ENCODE peak calls at places on chromosomes 6 and 20, in six cellular contexts. One of them, this sample, is unnamed.

GRCh38 chr6:119109654-119110325 is 31.3 kb upstream of the FAM184A start:
- DNase-seq in RWPE2: no peak
- DNase-seq in CD4-positive, alpha-beta T cell: no peak
- DNase-seq in iPS DF 6.9: no peak
- DNase-seq in naive thymus-derived CD4-positive, alpha-beta T cell: no peak
- DNase-seq in heart left ventricle: no peak
- DNase-seq in this sample: no peak

GRCh38 chr20:57999465-58000111 is 228.9 kb downstream of the ANKRD60 start:
- DNase-seq in RWPE2: no peak
- DNase-seq in CD4-positive, alpha-beta T cell: no peak
- DNase-seq in iPS DF 6.9: no peak
- DNase-seq in naive thymus-derived CD4-positive, alpha-beta T cell: no peak
- DNase-seq in heart left ventricle: peak
- DNase-seq in this sample: no peak

GRCh38 chr20:57498425-57499400 is 26.2 kb downstream of the CTCFL start:
- DNase-seq in RWPE2: no peak
- DNase-seq in CD4-positive, alpha-beta T cell: peak
- DNase-seq in iPS DF 6.9: no peak
- DNase-seq in naive thymus-derived CD4-positive, alpha-beta T cell: no peak
- DNase-seq in heart left ventricle: no peak
- DNase-seq in this sample: no peak

GRCh38 chr20:2537101-2537500 is 728 bp downstream of the TMC2 start:
- DNase-seq in RWPE2: peak
- DNase-seq in CD4-positive, alpha-beta T cell: no peak
- DNase-seq in iPS DF 6.9: no peak
- DNase-seq in naive thymus-derived CD4-positive, alpha-beta T cell: no peak
- DNase-seq in heart left ventricle: no peak
- DNase-seq in this sample: no peak

GRCh38 chr6:114090626-114091025 is 119.7 kb upstream of the HDAC2 start:
- DNase-seq in RWPE2: no peak
- DNase-seq in CD4-positive, alpha-beta T cell: no peak
- DNase-seq in iPS DF 6.9: no peak
- DNase-seq in naive thymus-derived CD4-positive, alpha-beta T cell: no peak
- DNase-seq in heart left ventricle: no peak
- DNase-seq in this sample: no peak

GRCh38 chr6:106082735-106083398 is 3.3 kb upstream of the PRDM1 start:
- DNase-seq in RWPE2: no peak
- DNase-seq in CD4-positive, alpha-beta T cell: no peak
- DNase-seq in iPS DF 6.9: no peak
- DNase-seq in naive thymus-derived CD4-positive, alpha-beta T cell: no peak
- DNase-seq in heart left ventricle: no peak
- DNase-seq in this sample: no peak

GRCh38 chr6:146770965-146771735 is 172.4 kb downstream of the ADGB start:
- DNase-seq in RWPE2: no peak
- DNase-seq in CD4-positive, alpha-beta T cell: peak
- DNase-seq in iPS DF 6.9: no peak
- DNase-seq in naive thymus-derived CD4-positive, alpha-beta T cell: peak
- DNase-seq in heart left ventricle: peak
- DNase-seq in this sample: no peak

GRCh38 chr6:12653396-12653910 is 63.1 kb upstream of the PHACTR1 start:
- DNase-seq in RWPE2: no peak
- DNase-seq in CD4-positive, alpha-beta T cell: no peak
- DNase-seq in iPS DF 6.9: no peak
- DNase-seq in naive thymus-derived CD4-positive, alpha-beta T cell: no peak
- DNase-seq in heart left ventricle: no peak
- DNase-seq in this sample: no peak

GRCh38 chr20:40506567-40506966 is 182.5 kb downstream of the MAFB start:
- DNase-seq in RWPE2: peak
- DNase-seq in CD4-positive, alpha-beta T cell: peak
- DNase-seq in iPS DF 6.9: no peak
- DNase-seq in naive thymus-derived CD4-positive, alpha-beta T cell: no peak
- DNase-seq in heart left ventricle: peak
- DNase-seq in this sample: peak

GRCh38 chr20:5044075-5044620 is 42.8 kb upstream of the SLC23A2 start:
- DNase-seq in RWPE2: no peak
- DNase-seq in CD4-positive, alpha-beta T cell: no peak
- DNase-seq in iPS DF 6.9: no peak
- DNase-seq in naive thymus-derived CD4-positive, alpha-beta T cell: no peak
- DNase-seq in heart left ventricle: no peak
- DNase-seq in this sample: no peak

GRCh38 chr6:42049116-42049809 is 1.1 kb upstream of the TAF8 start:
- DNase-seq in RWPE2: no peak
- DNase-seq in CD4-positive, alpha-beta T cell: no peak
- DNase-seq in iPS DF 6.9: no peak
- DNase-seq in naive thymus-derived CD4-positive, alpha-beta T cell: no peak
- DNase-seq in heart left ventricle: no peak
- DNase-seq in this sample: no peak

GRCh38 chr6:41639556-41640371 is 1.5 kb downstream of the MDFI start:
- DNase-seq in RWPE2: no peak
- DNase-seq in CD4-positive, alpha-beta T cell: no peak
- DNase-seq in iPS DF 6.9: no peak
- DNase-seq in naive thymus-derived CD4-positive, alpha-beta T cell: no peak
- DNase-seq in heart left ventricle: no peak
- DNase-seq in this sample: no peak

GRCh38 chr6:26438000-26438399 is 2.3 kb upstream of the BTN3A3 start:
- DNase-seq in RWPE2: no peak
- DNase-seq in CD4-positive, alpha-beta T cell: no peak
- DNase-seq in iPS DF 6.9: no peak
- DNase-seq in naive thymus-derived CD4-positive, alpha-beta T cell: no peak
- DNase-seq in heart left ventricle: no peak
- DNase-seq in this sample: no peak

GRCh38 chr6:2625581-2625980 is 125.1 kb downstream of the MYLK4 start:
- DNase-seq in RWPE2: no peak
- DNase-seq in CD4-positive, alpha-beta T cell: no peak
- DNase-seq in iPS DF 6.9: no peak
- DNase-seq in naive thymus-derived CD4-positive, alpha-beta T cell: no peak
- DNase-seq in heart left ventricle: no peak
- DNase-seq in this sample: no peak

GRCh38 chr6:2622683-2623082 is 128.0 kb downstream of the MYLK4 start:
- DNase-seq in RWPE2: no peak
- DNase-seq in CD4-positive, alpha-beta T cell: no peak
- DNase-seq in iPS DF 6.9: no peak
- DNase-seq in naive thymus-derived CD4-positive, alpha-beta T cell: no peak
- DNase-seq in heart left ventricle: peak
- DNase-seq in this sample: no peak

GRCh38 chr6:2624177-2624576 is 126.5 kb downstream of the MYLK4 start:
- DNase-seq in RWPE2: no peak
- DNase-seq in CD4-positive, alpha-beta T cell: no peak
- DNase-seq in iPS DF 6.9: no peak
- DNase-seq in naive thymus-derived CD4-positive, alpha-beta T cell: no peak
- DNase-seq in heart left ventricle: peak
- DNase-seq in this sample: no peak

GRCh38 chr6:2623348-2623747 is 127.4 kb downstream of the MYLK4 start:
- DNase-seq in RWPE2: no peak
- DNase-seq in CD4-positive, alpha-beta T cell: no peak
- DNase-seq in iPS DF 6.9: no peak
- DNase-seq in naive thymus-derived CD4-positive, alpha-beta T cell: no peak
- DNase-seq in heart left ventricle: no peak
- DNase-seq in this sample: no peak

DNA sequence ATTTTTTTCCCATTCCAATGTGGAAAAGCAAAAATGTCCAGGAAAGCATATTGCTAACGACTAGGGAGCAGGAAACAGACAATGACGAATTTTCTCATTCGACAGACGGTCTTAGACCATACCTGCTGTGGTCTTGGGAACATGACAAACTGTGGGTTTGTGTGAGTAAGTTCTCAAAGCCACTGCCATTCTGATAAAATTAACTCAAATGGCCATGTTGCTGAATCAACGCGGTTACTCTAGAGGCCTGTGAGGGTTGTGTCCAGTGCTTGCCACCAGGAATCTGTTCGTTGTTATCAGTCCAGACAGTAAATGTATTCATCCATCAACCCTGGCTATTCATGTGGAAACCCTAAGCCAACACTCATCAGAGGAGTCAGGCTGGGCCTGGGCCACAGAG is 124.3 kb downstream of the MYLK4 start:
- DNase-seq in RWPE2: no peak
- DNase-seq in CD4-positive, alpha-beta T cell: no peak
- DNase-seq in iPS DF 6.9: no peak
- DNase-seq in naive thymus-derived CD4-positive, alpha-beta T cell: no peak
- DNase-seq in heart left ventricle: no peak
- DNase-seq in this sample: no peak
- H3K27ac ChIP-seq in RWPE2: no peak
- H3K27ac ChIP-seq in CD4-positive, alpha-beta T cell: no peak
- H3K27ac ChIP-seq in iPS DF 6.9: no peak
- H3K27ac ChIP-seq in naive thymus-derived CD4-positive, alpha-beta T cell: no peak
- H3K27ac ChIP-seq in heart left ventricle: peak
- H3K27ac ChIP-seq in this sample: no peak

GRCh38 chr6:108592371-108593337 is 31.9 kb downstream of the FOXO3 start:
- DNase-seq in RWPE2: no peak
- DNase-seq in CD4-positive, alpha-beta T cell: peak
- DNase-seq in iPS DF 6.9: no peak
- DNase-seq in naive thymus-derived CD4-positive, alpha-beta T cell: peak
- DNase-seq in heart left ventricle: no peak
- DNase-seq in this sample: no peak
- H3K27ac ChIP-seq in RWPE2: peak
- H3K27ac ChIP-seq in CD4-positive, alpha-beta T cell: no peak
- H3K27ac ChIP-seq in iPS DF 6.9: no peak
- H3K27ac ChIP-seq in naive thymus-derived CD4-positive, alpha-beta T cell: no peak
- H3K27ac ChIP-seq in heart left ventricle: peak
- H3K27ac ChIP-seq in this sample: peak

GRCh38 chr6:33694401-33694931 is 17.0 kb downstream of the UQCC2 start:
- DNase-seq in RWPE2: peak
- DNase-seq in CD4-positive, alpha-beta T cell: peak
- DNase-seq in iPS DF 6.9: no peak
- DNase-seq in naive thymus-derived CD4-positive, alpha-beta T cell: peak
- DNase-seq in heart left ventricle: no peak
- DNase-seq in this sample: no peak
- H3K27ac ChIP-seq in RWPE2: peak
- H3K27ac ChIP-seq in CD4-positive, alpha-beta T cell: peak
- H3K27ac ChIP-seq in iPS DF 6.9: no peak
- H3K27ac ChIP-seq in naive thymus-derived CD4-positive, alpha-beta T cell: peak
- H3K27ac ChIP-seq in heart left ventricle: peak
- H3K27ac ChIP-seq in this sample: no peak

GRCh38 chr6:84773431-84774173 is 9.2 kb upstream of the TBX18 start:
- DNase-seq in RWPE2: peak
- DNase-seq in CD4-positive, alpha-beta T cell: no peak
- DNase-seq in iPS DF 6.9: no peak
- DNase-seq in naive thymus-derived CD4-positive, alpha-beta T cell: no peak
- DNase-seq in heart left ventricle: no peak
- DNase-seq in this sample: no peak
- H3K27ac ChIP-seq in RWPE2: no peak
- H3K27ac ChIP-seq in CD4-positive, alpha-beta T cell: no peak
- H3K27ac ChIP-seq in iPS DF 6.9: no peak
- H3K27ac ChIP-seq in naive thymus-derived CD4-positive, alpha-beta T cell: no peak
- H3K27ac ChIP-seq in heart left ventricle: peak
- H3K27ac ChIP-seq in this sample: no peak

DNA sequence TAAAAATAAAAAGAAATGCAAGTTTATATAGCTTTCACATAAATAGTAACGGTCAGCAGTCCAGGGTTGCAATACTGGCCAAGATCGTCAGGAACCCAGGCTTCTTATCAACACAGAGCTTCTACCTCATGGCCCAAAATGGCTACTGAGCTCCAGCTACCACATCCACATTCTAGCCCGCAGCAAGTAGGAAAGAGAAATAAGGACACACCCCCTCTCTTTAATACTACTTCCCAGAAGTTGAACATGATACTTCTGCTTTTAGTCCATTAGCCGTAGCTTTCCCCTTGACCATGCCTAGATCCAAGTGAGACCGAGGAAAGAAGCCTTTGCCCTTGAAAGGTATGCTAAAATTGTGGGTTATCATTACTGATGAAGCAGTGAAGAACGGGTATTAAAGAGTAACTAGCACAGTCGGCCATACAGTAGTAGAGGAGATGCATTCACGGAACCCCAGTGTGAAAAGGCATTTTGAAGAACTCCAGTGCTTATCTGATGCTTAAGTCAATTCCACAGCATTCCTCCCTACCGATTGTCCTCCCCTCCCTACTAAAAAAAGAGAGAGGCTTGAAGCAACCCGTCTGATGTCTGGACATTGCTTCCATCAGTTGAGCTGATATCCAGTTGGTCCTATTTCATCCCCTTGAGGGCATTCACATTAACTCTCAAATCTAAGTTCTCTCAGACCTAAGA is 226.9 kb upstream of the RREB1 start:
- DNase-seq in RWPE2: no peak
- DNase-seq in CD4-positive, alpha-beta T cell: no peak
- DNase-seq in iPS DF 6.9: no peak
- DNase-seq in naive thymus-derived CD4-positive, alpha-beta T cell: no peak
- DNase-seq in heart left ventricle: no peak
- DNase-seq in this sample: no peak
- H3K27ac ChIP-seq in RWPE2: no peak
- H3K27ac ChIP-seq in CD4-positive, alpha-beta T cell: no peak
- H3K27ac ChIP-seq in iPS DF 6.9: no peak
- H3K27ac ChIP-seq in naive thymus-derived CD4-positive, alpha-beta T cell: no peak
- H3K27ac ChIP-seq in heart left ventricle: no peak
- H3K27ac ChIP-seq in this sample: no peak

GRCh38 chr20:49685161-49685601 is 28.5 kb downstream of the B4GALT5 start:
- DNase-seq in RWPE2: no peak
- DNase-seq in CD4-positive, alpha-beta T cell: no peak
- DNase-seq in iPS DF 6.9: no peak
- DNase-seq in naive thymus-derived CD4-positive, alpha-beta T cell: no peak
- DNase-seq in heart left ventricle: no peak
- DNase-seq in this sample: no peak

GRCh38 chr20:49684335-49684997 is 29.2 kb downstream of the B4GALT5 start:
- DNase-seq in RWPE2: no peak
- DNase-seq in CD4-positive, alpha-beta T cell: no peak
- DNase-seq in iPS DF 6.9: no peak
- DNase-seq in naive thymus-derived CD4-positive, alpha-beta T cell: no peak
- DNase-seq in heart left ventricle: no peak
- DNase-seq in this sample: no peak

GRCh38 chr20:49682798-49683197 is 30.9 kb downstream of the B4GALT5 start:
- DNase-seq in RWPE2: no peak
- DNase-seq in CD4-positive, alpha-beta T cell: no peak
- DNase-seq in iPS DF 6.9: no peak
- DNase-seq in naive thymus-derived CD4-positive, alpha-beta T cell: no peak
- DNase-seq in heart left ventricle: no peak
- DNase-seq in this sample: no peak

GRCh38 chr20:49680475-49680874 is 33.2 kb downstream of the B4GALT5 start:
- DNase-seq in RWPE2: no peak
- DNase-seq in CD4-positive, alpha-beta T cell: no peak
- DNase-seq in iPS DF 6.9: no peak
- DNase-seq in naive thymus-derived CD4-positive, alpha-beta T cell: no peak
- DNase-seq in heart left ventricle: no peak
- DNase-seq in this sample: no peak

DNA sequence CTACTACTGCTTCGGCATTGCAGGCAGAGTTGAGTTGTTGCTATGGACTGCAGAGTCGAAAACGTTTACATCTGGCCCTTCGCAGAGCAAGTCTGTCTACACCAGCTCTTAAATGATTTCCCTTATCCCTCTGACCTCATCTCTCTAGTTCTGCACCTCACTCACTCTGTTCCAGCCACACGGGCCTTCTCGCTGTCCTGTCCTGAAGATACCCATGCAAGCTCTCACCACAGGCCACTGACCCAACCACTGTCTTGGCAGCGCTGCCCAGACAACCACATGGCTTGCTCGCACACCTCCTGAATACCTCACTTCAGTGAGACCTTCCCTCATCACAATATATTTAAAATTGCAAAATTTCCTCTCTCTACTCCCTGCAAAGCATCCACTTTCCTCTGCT is 31.4 kb downstream of the B4GALT5 start:
- DNase-seq in RWPE2: no peak
- DNase-seq in CD4-positive, alpha-beta T cell: no peak
- DNase-seq in iPS DF 6.9: no peak
- DNase-seq in naive thymus-derived CD4-positive, alpha-beta T cell: no peak
- DNase-seq in heart left ventricle: no peak
- DNase-seq in this sample: no peak
- H3K27ac ChIP-seq in RWPE2: no peak
- H3K27ac ChIP-seq in CD4-positive, alpha-beta T cell: no peak
- H3K27ac ChIP-seq in iPS DF 6.9: no peak
- H3K27ac ChIP-seq in naive thymus-derived CD4-positive, alpha-beta T cell: no peak
- H3K27ac ChIP-seq in heart left ventricle: no peak
- H3K27ac ChIP-seq in this sample: no peak